ENCODE peak calls at places on chromosomes 6 and 20, in four cellular contexts. T, O, Q and Y are unnamed samples.

GRCh38 chr6:54238407-54238806 is 69.8 kb upstream of the TINAG start:
- DNase-seq in Q (no peak), T (no peak), O (no peak), Y (no peak)

GRCh38 chr6:71349395-71349794 is 60.8 kb downstream of the OGFRL1 start:
- DNase-seq in O (no peak), Q (peak), T (peak), Y (peak)

GRCh38 chr6:97437087-97437486 is 154.1 kb upstream of the MMS22L start:
- DNase-seq in T (peak), Q (peak), O (no peak), Y (peak)

GRCh38 chr6:159788757-159789376 is 535 bp downstream of the TCP1 start:
- DNase-seq in T (peak), Q (peak), O (no peak), Y (peak)

GRCh38 chr20:1423625-1424106 is 30.8 kb upstream of the FKBP1A start:
- DNase-seq in O (peak), Q (peak), T (peak), Y (no peak)

GRCh38 chr6:158698876-158699440 is 49.1 kb downstream of the SYTL3 start:
- DNase-seq in T (no peak), Q (no peak), O (no peak), Y (no peak)

GRCh38 chr20:52490715-52491430 is 299.3 kb upstream of the ZFP64 start:
- DNase-seq in T (no peak), Q (no peak), O (no peak), Y (no peak)

GRCh38 chr6:90764001-90764400 is 177.1 kb upstream of the MAP3K7 start:
- DNase-seq in Q (no peak), T (no peak), O (no peak), Y (no peak)

GRCh38 chr6:119193707-119194106 is 115.2 kb upstream of the FAM184A start:
- DNase-seq in O (no peak), Q (no peak), T (no peak), Y (no peak)

GRCh38 chr6:170251776-170252571 is 38.9 kb downstream of the DLL1 start:
- DNase-seq in Q (no peak), T (no peak), O (no peak), Y (no peak)

GRCh38 chr6:137496909-137497721 is 2.9 kb upstream of the OLIG3 start:
- DNase-seq in T (no peak), Q (no peak), O (no peak), Y (no peak)

GRCh38 chr6:22102671-22103070 is 194.2 kb downstream of the PRL start:
- DNase-seq in T (no peak), O (no peak), Q (no peak), Y (no peak)

GRCh38 chr6:3228046-3228671 is 706 bp upstream of the TUBB2B start:
- DNase-seq in O (no peak), T (no peak), Q (peak), Y (no peak)

GRCh38 chr6:15322781-15323536 is 77.1 kb downstream of the JARID2 start:
- DNase-seq in O (no peak), Q (no peak), T (no peak), Y (no peak)

GRCh38 chr6:114092943-114093342 is 122.0 kb upstream of the HDAC2 start:
- DNase-seq in T (peak), O (no peak), Q (no peak), Y (no peak)

GRCh38 chr20:4794846-4795245 is 73.1 kb downstream of the PRND start:
- DNase-seq in O (no peak), Q (no peak), T (no peak), Y (no peak)

GRCh38 chr20:32988008-32988407 is 16.2 kb downstream of the SUN5 start:
- DNase-seq in T (no peak), O (no peak), Q (no peak), Y (no peak)

GRCh38 chr6:4322846-4323309 is 187.5 kb upstream of the ECI2 start:
- DNase-seq in O (no peak), T (no peak), Q (no peak), Y (no peak)

GRCh38 chr6:138752017-138752416 is 21.6 kb upstream of the CCDC28A start:
- DNase-seq in O (no peak), Q (no peak), T (no peak), Y (no peak)

GRCh38 chr20:9228774-9229450 is 160.0 kb downstream of the PLCB4 start:
- DNase-seq in T (no peak), Q (no peak), O (no peak), Y (no peak)

GRCh38 chr20:44961024-44961866 is 1.0 kb upstream of the TOMM34 start:
- DNase-seq in Q (no peak), O (no peak), T (peak), Y (no peak)

GRCh38 chr20:44962483-44962882 is 2.3 kb upstream of the TOMM34 start:
- DNase-seq in T (no peak), Q (no peak), O (no peak), Y (no peak)

GRCh38 chr20:44961868-44962267 is 1.7 kb upstream of the TOMM34 start:
- DNase-seq in Q (no peak), T (peak), O (no peak), Y (no peak)

GRCh38 chr20:44965651-44966029 is 672 bp upstream of the STK4 start:
- DNase-seq in Q (no peak), T (no peak), O (no peak), Y (no peak)

GRCh38 chr20:44963325-44964215 is 2.7 kb upstream of the STK4 start:
- DNase-seq in O (no peak), T (no peak), Q (no peak), Y (no peak)
- TF ChIP-seq MAFK in O (no peak), T (no peak), Q (no peak), Y (no peak)

GRCh38 chr20:59351148-59352040 is 51.0 kb downstream of the EDN3 start:
- DNase-seq in Q (no peak), T (no peak), O (no peak), Y (peak)
- TF ChIP-seq CHD2 in Q (no peak), T (no peak), O (no peak), Y (peak)

GRCh38 chr6:168542301-168542700 is 101.3 kb downstream of the SMOC2 start:
- DNase-seq in Q (no peak), O (no peak), T (no peak), Y (no peak)
- H3K27ac ChIP-seq in Q (no peak), O (no peak), T (no peak), Y (no peak)

GRCh38 chr6:1028744-1029143 is 283.2 kb upstream of the FOXQ1 start:
- DNase-seq in T (no peak), O (no peak), Q (no peak), Y (no peak)

GRCh38 chr6:1027795-1028569 is 283.9 kb upstream of the FOXQ1 start:
- DNase-seq in O (peak), T (no peak), Q (no peak), Y (no peak)

GRCh38 chr6:1027109-1027794 is 284.6 kb upstream of the FOXQ1 start:
- DNase-seq in T (no peak), O (no peak), Q (no peak), Y (peak)

GRCh38 chr6:1031671-1032070 is 280.2 kb upstream of the FOXQ1 start:
- DNase-seq in Q (no peak), T (no peak), O (no peak), Y (no peak)

DNA sequence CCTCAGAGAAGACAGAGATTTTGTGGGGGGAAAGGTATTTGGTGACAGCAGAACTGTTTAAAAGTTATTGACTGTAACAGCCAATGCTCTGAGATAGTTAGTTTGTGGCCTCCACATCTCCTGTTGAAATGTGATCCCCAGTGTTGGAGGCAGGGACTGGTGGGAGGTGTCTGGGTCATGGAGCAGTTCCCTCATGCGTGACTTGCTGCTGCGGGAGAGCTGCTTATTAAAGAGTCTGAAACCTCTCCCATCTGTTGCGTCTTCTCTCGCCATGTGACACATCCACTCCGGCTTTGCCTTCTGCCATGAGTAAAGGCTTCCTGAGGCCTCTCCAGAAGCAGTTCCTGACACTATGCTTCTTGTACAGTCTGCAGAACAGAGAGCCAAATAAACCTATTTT is 282.7 kb upstream of the FOXQ1 start:
- DNase-seq in O (no peak), Q (no peak), T (no peak), Y (no peak)
- TF ChIP-seq MAFK in O (no peak), Q (no peak), T (no peak), Y (no peak)

GRCh38 chr20:62817975-62818591 is 1.2 kb downstream of the COL9A3 start:
- DNase-seq in O (no peak), T (no peak), Q (no peak), Y (no peak)

GRCh38 chr20:62820962-62821725 is 4.3 kb downstream of the COL9A3 start:
- DNase-seq in T (no peak), O (no peak), Q (no peak), Y (no peak)

GRCh38 chr20:62818592-62819493 is 2.0 kb downstream of the COL9A3 start:
- DNase-seq in O (no peak), T (peak), Q (no peak), Y (no peak)

GRCh38 chr20:62820208-62820961 is 3.5 kb downstream of the COL9A3 start:
- DNase-seq in T (no peak), O (no peak), Q (no peak), Y (no peak)

DNA sequence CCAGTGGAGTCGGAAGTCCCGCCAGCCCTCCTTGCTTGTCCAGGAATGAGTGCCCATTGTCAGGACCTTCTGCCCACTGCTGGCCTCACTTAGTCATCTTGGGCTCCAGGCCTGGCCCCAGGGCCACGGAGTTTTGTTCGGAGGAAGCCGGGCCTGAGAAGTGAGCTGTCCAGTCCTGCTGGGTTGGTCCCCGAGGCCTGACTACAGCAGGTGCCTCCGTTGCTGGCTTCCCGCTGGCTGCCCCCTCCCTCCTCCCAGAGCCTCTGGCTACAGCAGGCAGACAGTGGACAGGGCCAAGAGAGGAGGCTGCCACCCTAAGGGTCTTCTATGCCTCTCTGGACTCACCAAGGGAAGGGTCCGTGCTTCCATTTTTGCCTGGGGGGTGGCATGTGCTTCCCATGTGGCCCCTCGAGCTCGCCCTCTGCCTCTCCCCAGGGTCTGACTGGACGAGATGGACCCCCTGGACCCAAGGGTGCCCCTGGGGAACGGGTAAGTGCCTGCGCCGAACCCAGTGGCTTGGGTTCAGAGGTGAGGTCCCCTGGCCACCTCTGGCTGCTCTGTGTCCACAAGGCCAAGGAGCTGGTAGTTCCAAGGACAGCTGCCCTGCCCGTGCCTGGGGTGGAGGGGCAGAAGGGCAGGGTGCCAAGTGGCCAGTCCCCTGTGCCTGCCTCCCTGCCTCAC is 2.8 kb downstream of the COL9A3 start:
- DNase-seq in Q (no peak), O (no peak), T (no peak), Y (no peak)
- TF ChIP-seq CHD2 in Q (no peak), O (no peak), T (no peak), Y (no peak)

DNA sequence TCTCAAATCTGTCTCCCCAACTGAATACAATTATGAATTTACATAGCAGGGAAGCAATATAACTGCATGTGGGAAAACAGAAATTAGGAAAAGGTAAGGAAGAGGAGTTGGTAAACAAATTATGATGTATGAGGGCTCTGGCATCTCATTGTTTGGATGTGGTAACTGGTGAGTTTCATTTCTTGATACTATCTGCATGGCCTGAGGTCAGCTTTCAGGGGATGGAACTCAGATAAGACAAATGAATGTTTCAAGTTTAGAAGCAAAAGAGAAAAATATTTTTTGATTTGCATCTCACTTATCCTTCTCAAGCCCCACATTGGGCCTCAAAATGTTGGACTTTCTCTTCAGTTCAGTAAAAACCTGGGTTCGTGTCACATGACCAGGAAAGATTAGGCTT is 302.2 kb upstream of the GJE1 start:
- DNase-seq in T (no peak), O (no peak), Q (no peak), Y (no peak)
- H3K27ac ChIP-seq in T (no peak), O (no peak), Q (no peak), Y (no peak)

DNA sequence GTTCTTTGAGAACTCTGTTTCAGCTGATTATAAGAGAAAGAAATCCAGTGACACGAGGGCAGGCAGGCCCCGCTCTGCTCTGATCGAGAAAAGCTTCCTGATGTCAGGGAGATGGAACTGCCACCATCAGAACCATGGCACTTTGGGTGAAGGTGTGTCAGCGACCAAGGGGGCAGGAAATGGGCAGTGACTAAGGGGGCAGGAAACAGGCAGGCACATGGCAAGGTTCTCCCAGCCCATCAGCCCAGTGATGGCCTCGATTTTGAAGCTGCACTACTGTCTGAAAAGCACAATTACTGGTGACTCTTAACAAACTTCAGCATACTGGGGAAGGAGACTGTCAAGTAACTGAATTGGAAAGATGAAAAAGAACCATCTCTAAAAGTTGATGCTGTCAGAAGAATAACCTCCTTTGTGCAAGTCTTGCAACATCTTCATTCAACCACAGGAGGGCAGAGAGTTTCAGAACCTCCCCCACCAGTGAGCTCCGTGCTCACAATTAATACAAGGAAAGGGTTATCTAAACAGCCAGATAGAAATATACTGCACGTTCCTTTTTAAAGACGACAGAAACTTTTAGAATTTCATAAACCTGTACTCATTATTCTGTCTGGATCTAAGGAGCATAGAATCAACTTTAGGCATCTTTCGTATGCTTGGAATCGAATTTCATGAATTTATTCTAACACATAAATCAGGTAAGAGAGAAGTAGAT is 39.1 kb downstream of the TMX4 start:
- DNase-seq in Q (peak), T (peak), O (peak), Y (peak)
- TF ChIP-seq MAFK in Q (no peak), T (peak), O (no peak), Y (no peak)

DNA sequence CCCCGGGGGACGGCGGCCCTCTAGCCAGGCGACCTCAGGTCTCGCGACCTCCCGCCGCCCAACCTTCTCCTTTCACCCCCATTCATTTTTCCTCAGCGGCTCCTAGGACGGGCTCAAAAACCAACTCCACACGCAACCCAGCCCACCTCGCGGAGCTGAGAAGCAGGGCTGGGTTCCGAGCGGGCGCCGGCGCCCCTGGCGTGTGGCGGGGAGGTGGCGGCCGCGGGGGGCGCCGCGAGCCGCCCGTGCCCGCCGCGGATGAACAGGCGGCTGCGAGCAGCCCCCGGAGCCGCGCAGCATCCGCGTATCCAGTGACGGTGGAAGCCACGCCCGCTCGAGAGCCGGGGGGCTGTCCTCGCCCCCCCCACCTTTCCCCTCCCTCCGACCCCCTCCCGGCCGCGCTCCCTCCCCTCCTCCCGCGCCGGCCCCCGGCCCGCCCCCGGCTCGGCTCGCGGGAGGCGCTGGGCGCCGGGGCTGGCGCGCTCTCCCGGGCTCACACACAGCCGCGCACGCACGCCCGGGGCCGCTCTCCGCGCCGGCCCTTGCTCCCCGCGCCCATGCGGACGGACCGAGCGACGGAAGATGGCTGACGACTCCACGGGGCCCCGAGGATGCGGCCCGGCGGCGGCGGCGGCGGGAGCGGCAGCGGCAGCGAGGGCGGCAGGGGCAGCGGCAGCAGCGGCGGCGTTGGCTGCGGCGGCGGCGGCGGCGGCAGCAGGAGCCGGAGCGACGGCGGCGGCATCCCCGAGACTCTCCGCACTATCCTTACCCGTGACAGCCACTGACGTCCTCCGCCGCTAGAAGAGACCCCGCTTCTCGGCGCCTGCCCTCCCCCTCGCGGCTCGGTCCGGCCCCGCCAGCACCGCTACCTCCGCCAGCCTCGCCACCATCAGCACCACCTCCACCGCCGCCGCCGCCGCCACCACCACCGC is at the start of gene SOBP:
- DNase-seq in O (no peak), T (peak), Q (peak), Y (peak)
- TF ChIP-seq CHD2 in O (no peak), T (no peak), Q (no peak), Y (no peak)

DNA sequence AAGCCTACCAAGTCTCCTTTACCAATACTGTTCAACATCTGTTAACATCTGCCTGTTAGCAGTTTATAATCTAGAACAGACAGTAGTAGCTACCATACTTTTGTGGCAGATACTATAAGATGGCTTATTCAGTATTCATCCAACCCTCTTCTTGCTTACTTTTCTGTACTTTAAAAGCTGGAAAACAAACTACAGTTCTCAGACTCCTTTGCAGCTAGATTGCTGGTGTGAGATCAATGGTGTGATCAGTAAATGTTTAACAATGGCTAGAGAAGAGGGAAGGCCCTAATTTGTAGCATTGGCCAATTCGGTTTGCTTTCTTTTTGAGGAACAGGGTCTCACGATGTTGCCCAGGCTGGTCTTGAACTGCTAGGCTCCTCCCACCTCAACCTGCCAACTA is 3.5 kb upstream of the REV3L start:
- DNase-seq in O (no peak), T (no peak), Q (no peak), Y (no peak)
- H3K27ac ChIP-seq in O (no peak), T (no peak), Q (no peak), Y (no peak)